ENCODE peak calls at places on chromosomes 12 and 14, in seven cellular contexts. O is nucleus accumbens, G is iris pigment epithelial cell, P is EH, N is immature natural killer cell, M is pulmonary artery endothelial cell, F is Caki2. J is an unnamed sample.

GRCh38 chr12:9951026-9951652 is 19.0 kb upstream of the CLEC2A start:
- DNase-seq in O (no peak), G (no peak), P (no peak), N (peak; percentile 59), M (no peak), F (no peak), J (no peak)

GRCh38 chr12:45583011-45583657 is 146.4 kb upstream of the ARID2 start:
- DNase-seq in O (no peak), G (peak; percentile 58), P (no peak), N (no peak), M (no peak), F (no peak), J (no peak)

GRCh38 chr14:93011650-93012317 is 88.8 kb downstream of the CHGA start:
- DNase-seq in O (no peak), G (no peak), P (no peak), N (no peak), M (no peak), F (no peak), J (no peak)

GRCh38 chr12:76621582-76622024 is 62.0 kb upstream of the OSBPL8 start:
- DNase-seq in O (no peak), G (peak; percentile 63), P (peak; percentile 72), N (peak; percentile 49), M (peak; percentile 24), F (peak; percentile 65), J (peak; percentile 66)

GRCh38 chr14:22071001-22071400 is 397.4 kb upstream of the OR4E1 start:
- DNase-seq in O (no peak), G (no peak), P (no peak), N (peak; percentile 52), M (no peak), F (no peak), J (no peak)

GRCh38 chr14:103071544-103072251 is 12.3 kb upstream of the LBHD2 start:
- DNase-seq in O (no peak), G (no peak), P (no peak), N (no peak), M (no peak), F (peak; percentile 81), J (peak; percentile 44)

GRCh38 chr12:122421815-122422737 is at the start of gene CLIP1:
- DNase-seq in O (no peak), G (peak; percentile 77), P (peak; percentile 81), N (peak; percentile 61), M (no peak), F (peak; percentile 82), J (peak; percentile 31)

GRCh38 chr14:100616854-100617714 is 29.9 kb upstream of the BEGAIN start:
- DNase-seq in O (no peak), G (no peak), P (no peak), N (peak; percentile 18), M (no peak), F (no peak), J (no peak)

GRCh38 chr12:54019924-54020586 is 8.2 kb upstream of the HOXC6 start:
- DNase-seq in O (no peak), G (no peak), P (peak; percentile 71), N (no peak), M (no peak), F (no peak), J (no peak)

GRCh38 chr14:90087433-90087832 is 25.6 kb downstream of the KCNK13 start:
- DNase-seq in O (no peak), G (peak; percentile 93), P (peak; percentile 45), N (no peak), M (no peak), F (no peak), J (peak; percentile 47)

GRCh38 chr12:89082354-89082753 is 269.9 kb downstream of the DUSP6 start:
- DNase-seq in O (no peak), G (no peak), P (peak; percentile 25), N (no peak), M (no peak), F (no peak), J (no peak)

GRCh38 chr12:6374028-6374780 is 1.2 kb downstream of the SCNN1A start:
- DNase-seq in O (no peak), G (no peak), P (no peak), N (no peak), M (no peak), F (no peak), J (no peak)

GRCh38 chr14:75341639-75342038 is 63.0 kb downstream of the FOS start:
- DNase-seq in O (no peak), G (peak; percentile 8), P (no peak), N (no peak), M (no peak), F (no peak), J (no peak)

GRCh38 chr14:60275932-60276331 is 26.9 kb downstream of the PPM1A start:
- DNase-seq in O (no peak), G (no peak), P (peak; percentile 6), N (no peak), M (no peak), F (no peak), J (no peak)

GRCh38 chr12:114406326-114407033 is 536 bp upstream of the TBX5 start:
- DNase-seq in O (no peak), G (no peak), P (peak; percentile 80), N (no peak), M (no peak), F (no peak), J (no peak)

GRCh38 chr14:100750762-100751699 is 24.3 kb downstream of the DLK1 start:
- DNase-seq in O (no peak), G (no peak), P (no peak), N (no peak), M (no peak), F (no peak), J (no peak)

GRCh38 chr12:51254592-51254991 is 15.6 kb downstream of the SMAGP start:
- DNase-seq in O (no peak), G (no peak), P (no peak), N (no peak), M (no peak), F (peak; percentile 45), J (peak; percentile 70)

GRCh38 chr12:40016960-40017359 is 88.9 kb downstream of the SLC2A13 start:
- DNase-seq in O (no peak), G (peak; percentile 40), P (no peak), N (no peak), M (no peak), F (peak; percentile 17), J (no peak)

GRCh38 chr12:98788396-98788795 is 143.3 kb downstream of the APAF1 start:
- DNase-seq in O (no peak), G (no peak), P (no peak), N (no peak), M (no peak), F (no peak), J (no peak)

GRCh38 chr12:94042321-94042720 is 106.1 kb upstream of the PLXNC1 start:
- DNase-seq in O (no peak), G (no peak), P (no peak), N (no peak), M (no peak), F (no peak), J (no peak)

GRCh38 chr12:115351513-115352077 is 667.6 kb upstream of the TBX3 start:
- DNase-seq in O (no peak), G (peak; percentile 81), P (peak; percentile 52), N (no peak), M (no peak), F (no peak), J (no peak)

GRCh38 chr14:64698899-64699298 is 5.3 kb upstream of the PLEKHG3 start:
- DNase-seq in O (no peak), G (no peak), P (no peak), N (no peak), M (no peak), F (no peak), J (peak; percentile 67)

GRCh38 chr12:82517027-82517426 is 158.7 kb downstream of the METTL25 start:
- DNase-seq in O (no peak), G (peak; percentile 29), P (peak; percentile 11), N (no peak), M (no peak), F (peak; percentile 44), J (peak; percentile 17)

GRCh38 chr12:106178582-106178981 is 39.8 kb upstream of the NUAK1 start:
- DNase-seq in O (no peak), G (no peak), P (no peak), N (no peak), M (no peak), F (no peak), J (no peak)

GRCh38 chr14:99649219-99649618 is 4.3 kb downstream of the HHIPL1 start:
- DNase-seq in O (no peak), G (peak; percentile 76), P (peak; percentile 69), N (no peak), M (no peak), F (no peak), J (no peak)

GRCh38 chr12:87848248-87848868 is 180.8 kb downstream of the C12orf50 start:
- DNase-seq in O (no peak), G (peak; percentile 85), P (peak; percentile 46), N (no peak), M (peak; percentile 26), F (peak; percentile 85), J (peak; percentile 77)

GRCh38 chr12:121794532-121795028 is 1.1 kb upstream of the RHOF start:
- DNase-seq in O (no peak), G (no peak), P (no peak), N (no peak), M (no peak), F (no peak), J (no peak)

GRCh38 chr12:460301-461230 is 827 bp downstream of the B4GALNT3 start:
- DNase-seq in O (no peak), G (no peak), P (peak; percentile 15), N (peak; percentile 32), M (no peak), F (no peak), J (no peak)

GRCh38 chr12:1523046-1523445 is 71.3 kb downstream of the FBXL14 start:
- DNase-seq in O (no peak), G (no peak), P (no peak), N (no peak), M (no peak), F (no peak), J (no peak)

GRCh38 chr14:89137514-89138163 is 279.4 kb downstream of the FOXN3 start:
- DNase-seq in O (no peak), G (peak; percentile 88), P (peak; percentile 98), N (no peak), M (peak; percentile 37), F (peak; percentile 68), J (peak; percentile 94)

GRCh38 chr14:105745433-105746123 is 219.2 kb downstream of the TMEM121 start:
- DNase-seq in O (no peak), G (no peak), P (no peak), N (no peak), M (no peak), F (no peak), J (no peak)

GRCh38 chr14:90676356-90676755 is 139.9 kb downstream of the TTC7B start:
- DNase-seq in O (no peak), G (no peak), P (no peak), N (no peak), M (no peak), F (no peak), J (no peak)

GRCh38 chr14:85528080-85528881 is 1.7 kb upstream of the FLRT2 start:
- DNase-seq in O (no peak), G (peak; percentile 94), P (peak; percentile 86), N (no peak), M (peak; percentile 92), F (peak; percentile 70), J (peak; percentile 74)

GRCh38 chr12:15599266-15600037 is 189.7 kb downstream of the EPS8 start:
- DNase-seq in O (no peak), G (peak; percentile 91), P (peak; percentile 79), N (no peak), M (peak; percentile 63), F (no peak), J (peak; percentile 84)

GRCh38 chr14:35459779-35460178 is 55.2 kb upstream of the NFKBIA start:
- DNase-seq in O (no peak), G (no peak), P (no peak), N (no peak), M (no peak), F (no peak), J (no peak)

GRCh38 chr14:90733139-90733808 is 83.0 kb downstream of the TTC7B start:
- DNase-seq in O (peak; percentile 44), G (no peak), P (no peak), N (no peak), M (no peak), F (no peak), J (no peak)

GRCh38 chr12:68264864-68265256 is 11.5 kb upstream of the IL22 start:
- DNase-seq in O (no peak), G (peak; percentile 61), P (peak; percentile 69), N (no peak), M (no peak), F (no peak), J (no peak)

GRCh38 chr12:104510873-104511243 is 54.1 kb downstream of the CHST11 start:
- DNase-seq in O (no peak), G (no peak), P (no peak), N (no peak), M (no peak), F (no peak), J (no peak)